ENCODE peak calls at places on chromosome 21, in six cellular contexts. P is omental fat pad; L is natural killer cell; J is activated CD8-positive, alpha-beta memory T cell treated with anti-CD3 and anti-CD28 coated beads, Interleukin-2, amount 10 ng/mL, durations not matched to agents 7 days and 5 days; Z is aorta; Y is foreskin keratinocyte. G is an unnamed sample.

GRCh38 chr21:41801256-41801655 is 34.4 kb upstream of the RIPK4 start:
- ATAC-seq in P (no peak), L (no peak), J (no peak), Z (no peak), Y (no peak), G (no peak)

GRCh38 chr21:36297938-36298572 is 21.9 kb upstream of the MORC3 start:
- ATAC-seq in P (peak; percentile 67), L (peak; percentile 99), J (peak; percentile 100), Z (peak; percentile 46), Y (peak; percentile 92), G (peak; percentile 73)

GRCh38 chr21:42330380-42331336 is 15.4 kb upstream of the TFF3 start:
- ATAC-seq in P (no peak), L (no peak), J (no peak), Z (no peak), Y (no peak), G (no peak)

GRCh38 chr21:44749759-44750674 is 38.6 kb upstream of the TSPEAR start:
- ATAC-seq in P (no peak), L (no peak), J (no peak), Z (no peak), Y (no peak), G (no peak)

GRCh38 chr21:31879251-31879650 is 6.4 kb downstream of the HUNK start:
- ATAC-seq in P (no peak), L (no peak), J (no peak), Z (no peak), Y (peak; percentile 79), G (no peak)

GRCh38 chr21:44999428-44999971 is 59.7 kb downstream of the SLX9 start:
- ATAC-seq in P (no peak), L (no peak), J (no peak), Z (no peak), Y (no peak), G (no peak)

GRCh38 chr21:46637952-46638746 is 2.7 kb downstream of the PRMT2 start:
- ATAC-seq in P (no peak), L (peak; percentile 22), J (peak; percentile 16), Z (no peak), Y (no peak), G (no peak)

GRCh38 chr21:45543371-45543709 is 1.1 kb upstream of the SLC19A1 start:
- ATAC-seq in P (no peak), L (no peak), J (no peak), Z (no peak), Y (no peak), G (no peak)

GRCh38 chr21:44785620-44786344 is 15.8 kb downstream of the UBE2G2 start:
- ATAC-seq in P (no peak), L (no peak), J (no peak), Z (no peak), Y (no peak), G (no peak)

GRCh38 chr21:39224930-39225329 is 41.7 kb upstream of the PSMG1 start:
- ATAC-seq in P (no peak), L (no peak), J (no peak), Z (no peak), Y (no peak), G (no peak)

GRCh38 chr21:38036016-38036415 is 119.8 kb upstream of the KCNJ6 start:
- ATAC-seq in P (no peak), L (no peak), J (no peak), Z (no peak), Y (no peak), G (no peak)

GRCh38 chr21:15514073-15514946 is 215.5 kb upstream of the USP25 start:
- ATAC-seq in P (no peak), L (peak; percentile 96), J (peak; percentile 97), Z (no peak), Y (no peak), G (no peak)

GRCh38 chr21:28801906-28802305 is 190.8 kb downstream of the LTN1 start:
- ATAC-seq in P (no peak), L (no peak), J (no peak), Z (no peak), Y (peak; percentile 45), G (no peak)

GRCh38 chr21:42291751-42292562 is 23.3 kb downstream of the TFF3 start:
- ATAC-seq in P (no peak), L (no peak), J (peak; percentile 73), Z (peak; percentile 15), Y (peak; percentile 28), G (no peak)

GRCh38 chr21:34997295-34997694 is 51.8 kb downstream of the RUNX1 start:
- ATAC-seq in P (no peak), L (no peak), J (no peak), Z (no peak), Y (no peak), G (no peak)

GRCh38 chr21:44438531-44439210 is 16.6 kb upstream of the LRRC3 start:
- ATAC-seq in P (no peak), L (no peak), J (no peak), Z (peak; percentile 35), Y (no peak), G (peak; percentile 72)

GRCh38 chr21:38506606-38507331 is 8.5 kb upstream of the ERG start:
- ATAC-seq in P (no peak), L (peak; percentile 60), J (peak; percentile 27), Z (no peak), Y (no peak), G (no peak)

GRCh38 chr21:25735895-25736597 is 1.3 kb downstream of the GABPA start:
- ATAC-seq in P (peak; percentile 3), L (no peak), J (peak; percentile 4), Z (no peak), Y (peak; percentile 0), G (no peak)

GRCh38 chr21:43332872-43333300 is 94.0 kb downstream of the SIK1 start:
- ATAC-seq in P (no peak), L (peak; percentile 8), J (no peak), Z (no peak), Y (no peak), G (no peak)

GRCh38 chr21:38811257-38811656 is 5.5 kb downstream of the ETS2 start:
- ATAC-seq in P (peak; percentile 26), L (no peak), J (no peak), Z (no peak), Y (peak; percentile 70), G (no peak)

GRCh38 chr21:41406340-41406739 is 19.7 kb upstream of the MX1 start:
- ATAC-seq in P (no peak), L (no peak), J (no peak), Z (no peak), Y (no peak), G (no peak)

GRCh38 chr21:33655591-33656221 is 13.4 kb downstream of the ITSN1 start:
- ATAC-seq in P (peak; percentile 80), L (no peak), J (no peak), Z (no peak), Y (peak; percentile 97), G (no peak)

GRCh38 chr21:46394819-46395152 is 63.9 kb upstream of the DIP2A start:
- ATAC-seq in P (no peak), L (no peak), J (no peak), Z (no peak), Y (no peak), G (no peak)

GRCh38 chr21:9767592-9768375 is 753.6 kb upstream of the TPTE start:
- ATAC-seq in P (no peak), L (no peak), J (no peak), Z (peak; percentile 3), Y (no peak), G (peak; percentile 4)

GRCh38 chr21:39451332-39452206 is at the start of gene SH3BGR:
- ATAC-seq in P (no peak), L (no peak), J (no peak), Z (peak; percentile 83), Y (peak; percentile 43), G (peak; percentile 84)

GRCh38 chr21:40929833-40930232 is 82.9 kb upstream of the DSCAM start:
- ATAC-seq in P (no peak), L (no peak), J (no peak), Z (no peak), Y (no peak), G (no peak)

GRCh38 chr21:17799414-17800164 is 19.6 kb downstream of the C21orf91 start:
- ATAC-seq in P (no peak), L (peak; percentile 85), J (no peak), Z (no peak), Y (no peak), G (no peak)

GRCh38 chr21:27129694-27130093 is 162.8 kb upstream of the ADAMTS5 start:
- ATAC-seq in P (no peak), L (no peak), J (no peak), Z (peak; percentile 58), Y (no peak), G (no peak)

GRCh38 chr21:32021319-32022027 is 148.7 kb downstream of the HUNK start:
- ATAC-seq in P (peak; percentile 59), L (no peak), J (no peak), Z (peak; percentile 44), Y (no peak), G (peak; percentile 36)

GRCh38 chr21:29208044-29208665 is 77.7 kb downstream of the MAP3K7CL start:
- ATAC-seq in P (no peak), L (no peak), J (no peak), Z (no peak), Y (no peak), G (no peak)

GRCh38 chr21:34180826-34181359 is 107.5 kb downstream of the MRPS6 start:
- ATAC-seq in P (no peak), L (no peak), J (no peak), Z (peak; percentile 51), Y (no peak), G (peak; percentile 16)

GRCh38 chr21:27532081-27532480 is 565.2 kb upstream of the ADAMTS5 start:
- ATAC-seq in P (no peak), L (no peak), J (no peak), Z (no peak), Y (peak; percentile 46), G (no peak)